ENCODE peak calls at places on chromosome 13, in ten cellular contexts. K is COR-L47, P is stomach, D is HTR-8/SVneo, J is NCI-H510A treated with DMSO at 0.1 percent for 48 hours, Z is psoas muscle, F is endothelial cell, B is NCI-H2171, R is amniotic epithelial cell, C is fibroblast of gingiva. O is an unnamed sample.

GRCh38 chr13:51093574-51093973 is 17.5 kb downstream of the C13orf42 start:
- DNase-seq in K (no peak), P (no peak), D (no peak), J (no peak), Z (no peak), F (no peak), B (no peak), R (no peak), C (no peak), O (no peak)

GRCh38 chr13:110912651-110913051 is 2.2 kb downstream of the ANKRD10 start:
- DNase-seq in K (no peak), P (no peak), D (no peak), J (no peak), Z (peak; percentile 62), F (no peak), B (no peak), R (peak; percentile 86), C (peak; percentile 73), O (no peak)

GRCh38 chr13:27660511-27660910 is 38.8 kb downstream of the POLR1D start:
- DNase-seq in K (no peak), P (no peak), D (no peak), J (no peak), Z (no peak), F (no peak), B (peak; percentile 30), R (no peak), C (no peak), O (no peak)

GRCh38 chr13:29589234-29589633 is 6.3 kb downstream of the SLC7A1 start:
- DNase-seq in K (peak; percentile 46), P (no peak), D (peak; percentile 25), J (no peak), Z (no peak), F (no peak), B (no peak), R (peak; percentile 48), C (peak; percentile 45), O (no peak)

GRCh38 chr13:83879431-83880171 is 2.7 kb downstream of the SLITRK1 start:
- DNase-seq in K (no peak), P (no peak), D (no peak), J (no peak), Z (no peak), F (no peak), B (no peak), R (no peak), C (peak; percentile 1), O (no peak)

GRCh38 chr13:95385808-95386207 is 84.6 kb upstream of the ABCC4 start:
- DNase-seq in K (no peak), P (no peak), D (no peak), J (no peak), Z (no peak), F (no peak), B (no peak), R (no peak), C (peak; percentile 40), O (no peak)

GRCh38 chr13:73451120-73452029 is 392.6 kb downstream of the KLF5 start:
- DNase-seq in K (peak; percentile 26), P (no peak), D (no peak), J (no peak), Z (no peak), F (no peak), B (no peak), R (no peak), C (no peak), O (no peak)

GRCh38 chr13:106573279-106573831 is 5.4 kb upstream of the ARGLU1 start:
- DNase-seq in K (no peak), P (no peak), D (no peak), J (no peak), Z (no peak), F (no peak), B (no peak), R (peak; percentile 62), C (peak; percentile 72), O (no peak)

GRCh38 chr13:50068508-50068907 is 53.3 kb downstream of the KCNRG start:
- DNase-seq in K (no peak), P (no peak), D (no peak), J (no peak), Z (no peak), F (no peak), B (no peak), R (no peak), C (no peak), O (no peak)

GRCh38 chr13:83752141-83752540 is 130.1 kb downstream of the SLITRK1 start:
- DNase-seq in K (no peak), P (no peak), D (peak; percentile 21), J (no peak), Z (no peak), F (no peak), B (no peak), R (peak; percentile 64), C (peak; percentile 14), O (no peak)

GRCh38 chr13:41668130-41668757 is 210.9 kb downstream of the RGCC start:
- DNase-seq in K (peak; percentile 85), P (peak; percentile 45), D (peak; percentile 28), J (peak; percentile 46), Z (no peak), F (peak; percentile 49), B (peak; percentile 33), R (peak; percentile 96), C (peak; percentile 94), O (peak; percentile 84)

GRCh38 chr13:23558675-23559536 is 11.3 kb upstream of the TNFRSF19 start:
- DNase-seq in K (no peak), P (peak; percentile 38), D (peak; percentile 63), J (peak; percentile 72), Z (peak; percentile 82), F (no peak), B (no peak), R (peak; percentile 94), C (peak; percentile 96), O (peak; percentile 58)

GRCh38 chr13:27522847-27523246 is 72.5 kb upstream of the MTIF3 start:
- DNase-seq in K (no peak), P (no peak), D (no peak), J (no peak), Z (no peak), F (no peak), B (no peak), R (no peak), C (no peak), O (no peak)

GRCh38 chr13:23654111-23655110 is 84.2 kb downstream of the TNFRSF19 start:
- DNase-seq in K (peak; percentile 29), P (peak; percentile 33), D (no peak), J (no peak), Z (peak; percentile 48), F (peak; percentile 9), B (no peak), R (peak; percentile 38), C (no peak), O (no peak)

GRCh38 chr13:60583911-60584753 is 187.1 kb downstream of the TDRD3 start:
- DNase-seq in K (no peak), P (no peak), D (no peak), J (no peak), Z (no peak), F (no peak), B (no peak), R (peak; percentile 74), C (peak; percentile 90), O (no peak)

GRCh38 chr13:51453308-51453958 is 597 bp upstream of the INTS6 start:
- DNase-seq in K (peak; percentile 88), P (no peak), D (no peak), J (peak; percentile 70), Z (peak; percentile 93), F (peak; percentile 74), B (peak; percentile 82), R (no peak), C (no peak), O (peak; percentile 59)

GRCh38 chr13:68369739-68370138 is 1139.6 kb upstream of the PCDH9 start:
- DNase-seq in K (no peak), P (no peak), D (no peak), J (peak; percentile 85), Z (no peak), F (no peak), B (no peak), R (no peak), C (no peak), O (peak; percentile 1)

GRCh38 chr13:44906758-44907157 is 82.5 kb downstream of the NUFIP1 start:
- DNase-seq in K (no peak), P (peak; percentile 69), D (no peak), J (no peak), Z (no peak), F (no peak), B (no peak), R (no peak), C (peak; percentile 91), O (no peak)

GRCh38 chr13:40613192-40613818 is 53.1 kb downstream of the FOXO1 start:
- DNase-seq in K (no peak), P (peak; percentile 56), D (no peak), J (no peak), Z (no peak), F (no peak), B (no peak), R (no peak), C (no peak), O (no peak)

GRCh38 chr13:61123533-61124269 is 291.9 kb downstream of the PCDH20 start:
- DNase-seq in K (no peak), P (no peak), D (no peak), J (no peak), Z (no peak), F (no peak), B (no peak), R (no peak), C (no peak), O (no peak)

GRCh38 chr13:110056640-110057039 is 250.3 kb downstream of the COL4A1 start:
- DNase-seq in K (no peak), P (no peak), D (no peak), J (no peak), Z (no peak), F (no peak), B (no peak), R (no peak), C (no peak), O (no peak)

GRCh38 chr13:33205224-33205623 is 80.3 kb downstream of the STARD13 start:
- DNase-seq in K (no peak), P (no peak), D (no peak), J (no peak), Z (no peak), F (no peak), B (no peak), R (no peak), C (no peak), O (no peak)

GRCh38 chr13:101730420-101731000 is 278.0 kb downstream of the ITGBL1 start:
- DNase-seq in K (no peak), P (no peak), D (no peak), J (no peak), Z (no peak), F (no peak), B (no peak), R (peak; percentile 28), C (peak; percentile 7), O (no peak)

GRCh38 chr13:97225533-97225932 is 3.4 kb downstream of the MBNL2 start:
- DNase-seq in K (no peak), P (no peak), D (no peak), J (no peak), Z (no peak), F (no peak), B (no peak), R (no peak), C (no peak), O (no peak)